ENCODE peak calls at places on chromosome 16, in four cellular contexts. K, P, W and R are unnamed samples.

GRCh38 chr16:49959552-49960277 is 65.3 kb upstream of the CNEP1R1 start:
- DNase-seq in K (no peak), P (no peak), W (no peak), R (no peak)

GRCh38 chr16:81752225-81752875 is 26.7 kb upstream of the PLCG2 start:
- DNase-seq in K (no peak), P (no peak), W (peak), R (peak)

GRCh38 chr16:10517868-10518267 is 62.5 kb downstream of the EMP2 start:
- DNase-seq in K (no peak), P (no peak), W (no peak), R (no peak)

GRCh38 chr16:2420035-2420434 is 9.2 kb upstream of the CCNF start:
- DNase-seq in K (no peak), P (no peak), W (no peak), R (no peak)

GRCh38 chr16:75379911-75380847 is 53.1 kb downstream of the CFDP1 start:
- DNase-seq in K (no peak), P (no peak), W (no peak), R (peak)

GRCh38 chr16:2966803-2967184 is 2.4 kb upstream of the PAQR4 start:
- DNase-seq in K (no peak), P (no peak), W (no peak), R (no peak)

GRCh38 chr16:70705056-70705455 is 19.2 kb upstream of the MTSS2 start:
- DNase-seq in K (no peak), P (no peak), W (no peak), R (no peak)

GRCh38 chr16:22320572-22321339 is 23.5 kb downstream of the POLR3E start:
- DNase-seq in K (no peak), P (no peak), W (no peak), R (no peak)

GRCh38 chr16:73015612-73016487 is 32.1 kb downstream of the ZFHX3 start:
- DNase-seq in K (no peak), P (peak), W (no peak), R (peak)

GRCh38 chr16:87132361-87133014 is 184.7 kb downstream of the C16orf95 start:
- DNase-seq in K (no peak), P (peak), W (no peak), R (no peak)

GRCh38 chr16:48165961-48166578 is 10.3 kb upstream of the ABCC12 start:
- DNase-seq in K (no peak), P (peak), W (no peak), R (no peak)

GRCh38 chr16:57314161-57314785 is 29.8 kb upstream of the PLLP start:
- DNase-seq in K (no peak), P (no peak), W (no peak), R (no peak)

GRCh38 chr16:80687606-80688005 is 116.8 kb downstream of the CDYL2 start:
- DNase-seq in K (no peak), P (no peak), W (no peak), R (no peak)

GRCh38 chr16:49023095-49023494 is 258.5 kb downstream of the CBLN1 start:
- DNase-seq in K (no peak), P (no peak), W (no peak), R (no peak)

GRCh38 chr16:79970551-79971236 is 370.2 kb upstream of the MAF start:
- DNase-seq in K (no peak), P (no peak), W (peak), R (no peak)

GRCh38 chr16:49482690-49483089 is 109.1 kb downstream of the C16orf78 start:
- DNase-seq in K (no peak), P (no peak), W (no peak), R (no peak)

GRCh38 chr16:66486773-66487579 is 59.9 kb downstream of the BEAN1 start:
- DNase-seq in K (no peak), P (no peak), W (no peak), R (no peak)

GRCh38 chr16:37511-37910 is 15.9 kb downstream of the POLR3K start:
- DNase-seq in K (no peak), P (no peak), W (no peak), R (no peak)

DNA sequence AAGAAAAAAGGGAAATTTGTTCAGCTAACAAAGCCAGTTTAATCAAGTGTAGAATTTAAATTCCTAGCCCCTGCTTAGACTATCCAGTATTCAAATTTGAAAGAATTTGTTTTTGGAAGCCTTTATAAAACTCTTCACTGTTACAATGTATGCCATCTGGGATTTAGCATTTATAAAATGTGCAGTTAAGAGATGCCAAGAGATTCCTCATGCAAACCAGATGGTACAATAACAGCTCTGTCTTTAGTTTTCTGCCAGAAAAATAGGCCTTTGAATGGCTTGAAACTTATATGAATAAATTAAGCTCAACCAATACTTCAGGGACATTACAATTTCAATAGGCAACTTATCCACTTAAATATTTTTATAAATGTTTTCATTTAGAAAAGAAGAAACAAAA is 6.8 kb upstream of the ANKS4B start:
- DNase-seq in K (no peak), P (no peak), W (no peak), R (no peak)
- TF ChIP-seq ZNF274 in K (no peak), P (no peak), W (no peak), R (no peak)

GRCh38 chr16:4410335-4411075 is 5.9 kb downstream of the CORO7 start:
- DNase-seq in K (no peak), P (no peak), W (no peak), R (no peak)
- TF ChIP-seq RFX5 in K (no peak), P (no peak), W (no peak), R (no peak)

GRCh38 chr16:26261621-26262020 is 569.9 kb downstream of the HS3ST4 start:
- DNase-seq in K (no peak), P (no peak), W (no peak), R (no peak)
- TF ChIP-seq ZNF274 in K (no peak), P (no peak), W (no peak), R (no peak)

GRCh38 chr16:89055894-89056555 is 37.6 kb upstream of the ACSF3 start:
- DNase-seq in K (no peak), P (no peak), W (no peak), R (no peak)
- TF ChIP-seq RFX5 in K (no peak), P (no peak), W (no peak), R (no peak)

GRCh38 chr16:67825119-67825518 is 17.0 kb upstream of the THAP11 start:
- DNase-seq in K (no peak), P (no peak), W (no peak), R (no peak)
- TF ChIP-seq ZNF274 in K (no peak), P (no peak), W (no peak), R (no peak)

GRCh38 chr16:67801889-67802288 is 4.5 kb downstream of the RANBP10 start:
- DNase-seq in K (no peak), P (no peak), W (peak), R (peak)
- TF ChIP-seq RFX5 in K (no peak), P (no peak), W (no peak), R (no peak)

GRCh38 chr16:31186176-31186575 is 6.2 kb downstream of the FUS start:
- DNase-seq in K (no peak), P (no peak), W (peak), R (no peak)
- TF ChIP-seq ZNF274 in K (no peak), P (no peak), W (no peak), R (no peak)